ENCODE peak calls at places on chromosome 16, in six cellular contexts. M, D, S, Z, F and C are unnamed samples.

GRCh38 chr16:79954920-79955705 is 354.6 kb upstream of the MAF start:
- DNase-seq in M (no peak), D (no peak), S (no peak), Z (no peak), F (no peak), C (no peak)

GRCh38 chr16:5738586-5738985 is 641.0 kb upstream of the EEF2KMT start:
- DNase-seq in M (no peak), D (no peak), S (no peak), Z (no peak), F (peak), C (no peak)

GRCh38 chr16:29876578-29877249 is 13.7 kb upstream of the CDIPT start:
- DNase-seq in M (peak), D (no peak), S (no peak), Z (peak), F (no peak), C (no peak)

GRCh38 chr16:77408607-77409006 is 26.2 kb downstream of the ADAMTS18 start:
- DNase-seq in M (no peak), D (no peak), S (no peak), Z (no peak), F (peak), C (no peak)

GRCh38 chr16:57667526-57668258 is 414 bp upstream of the ADGRG3 start:
- DNase-seq in M (no peak), D (no peak), S (peak), Z (no peak), F (peak), C (peak)

GRCh38 chr16:10646581-10647263 is 48.0 kb downstream of the TEKT5 start:
- DNase-seq in M (no peak), D (no peak), S (peak), Z (no peak), F (peak), C (no peak)

GRCh38 chr16:10339777-10340752 is 45.8 kb upstream of the ATF7IP2 start:
- DNase-seq in M (no peak), D (no peak), S (no peak), Z (no peak), F (no peak), C (no peak)

GRCh38 chr16:60059141-60059540 is 1325.0 kb upstream of the GOT2 start:
- DNase-seq in M (no peak), D (no peak), S (no peak), Z (no peak), F (no peak), C (no peak)

GRCh38 chr16:84367750-84368320 is 503 bp upstream of the ATP2C2 start:
- DNase-seq in M (no peak), D (no peak), S (peak), Z (no peak), F (no peak), C (no peak)

GRCh38 chr16:19696312-19696711 is 21.7 kb downstream of the KNOP1 start:
- DNase-seq in M (peak), D (peak), S (peak), Z (peak), F (peak), C (peak)

GRCh38 chr16:60217787-60218186 is 1483.7 kb upstream of the GOT2 start:
- DNase-seq in M (no peak), D (no peak), S (no peak), Z (no peak), F (no peak), C (no peak)

GRCh38 chr16:2983706-2984136 is 3.5 kb upstream of the PKMYT1 start:
- DNase-seq in M (peak), D (peak), S (peak), Z (peak), F (peak), C (peak)

GRCh38 chr16:80935691-80936090 is 71.0 kb downstream of the CMC2 start:
- DNase-seq in M (no peak), D (no peak), S (no peak), Z (no peak), F (no peak), C (no peak)

GRCh38 chr16:10992797-10993196 is 48.4 kb downstream of the CLEC16A start:
- DNase-seq in M (no peak), D (peak), S (no peak), Z (no peak), F (peak), C (peak)

GRCh38 chr16:52912565-52913173 is 140.0 kb downstream of the CHD9NB start:
- DNase-seq in M (no peak), D (peak), S (no peak), Z (peak), F (peak), C (peak)

GRCh38 chr16:11675561-11676511 is 7.6 kb downstream of the SNN start:
- DNase-seq in M (no peak), D (peak), S (no peak), Z (no peak), F (peak), C (no peak)

GRCh38 chr16:12089492-12090161 is 113.1 kb downstream of the SNX29 start:
- DNase-seq in M (no peak), D (no peak), S (peak), Z (no peak), F (peak), C (peak)

GRCh38 chr16:5461141-5461540 is 363.5 kb upstream of the EEF2KMT start:
- DNase-seq in M (no peak), D (no peak), S (no peak), Z (no peak), F (no peak), C (no peak)

GRCh38 chr16:77385481-77385880 is 49.4 kb downstream of the ADAMTS18 start:
- DNase-seq in M (no peak), D (no peak), S (no peak), Z (no peak), F (no peak), C (no peak)

GRCh38 chr16:19843371-19843770 is 41.3 kb downstream of the GPRC5B start:
- DNase-seq in M (no peak), D (no peak), S (no peak), Z (no peak), F (peak), C (peak)

GRCh38 chr16:69814561-69814960 is 52.4 kb downstream of the WWP2 start:
- DNase-seq in M (no peak), D (no peak), S (no peak), Z (no peak), F (no peak), C (no peak)

GRCh38 chr16:72443809-72444208 is 271.9 kb upstream of the PMFBP1 start:
- DNase-seq in M (no peak), D (no peak), S (no peak), Z (no peak), F (no peak), C (no peak)

GRCh38 chr16:17777461-17777863 is 306.7 kb upstream of the XYLT1 start:
- DNase-seq in M (no peak), D (peak), S (no peak), Z (no peak), F (no peak), C (no peak)

GRCh38 chr16:546909-547770 is 13.1 kb upstream of the PRR35 start:
- DNase-seq in M (peak), D (no peak), S (peak), Z (peak), F (no peak), C (no peak)

GRCh38 chr16:53129281-53130192 is 74.7 kb downstream of the CHD9 start:
- DNase-seq in M (no peak), D (no peak), S (no peak), Z (no peak), F (peak), C (peak)

GRCh38 chr16:19858006-19858653 is 26.5 kb downstream of the GPRC5B start:
- DNase-seq in M (no peak), D (no peak), S (no peak), Z (no peak), F (no peak), C (peak)